ENCODE peak calls at places on chromosomes 3 and 15, in eight cellular contexts. R, W, H, K, Q, X, U and P are unnamed samples.

GRCh38 chr15:67178569-67179210 is 75.8 kb downstream of the AAGAB start:
- DNase-seq in U (peak), X (no peak), W (no peak), R (no peak), Q (peak), H (no peak), K (no peak), P (peak)

GRCh38 chr3:133830071-133830470 is 24.5 kb downstream of the SRPRB start:
- DNase-seq in W (no peak), U (no peak), K (no peak), X (no peak), H (no peak), R (no peak), Q (no peak), P (no peak)

GRCh38 chr3:24023249-24023648 is 78.2 kb downstream of the NR1D2 start:
- DNase-seq in H (no peak), W (no peak), R (no peak), U (no peak), K (no peak), X (no peak), Q (no peak), P (no peak)

GRCh38 chr3:153001428-153001827 is 160.6 kb upstream of the RAP2B start:
- DNase-seq in K (no peak), H (no peak), X (no peak), U (no peak), R (no peak), W (no peak), Q (no peak), P (no peak)

GRCh38 chr15:36844453-36845094 is 255.8 kb downstream of the MEIS2 start:
- DNase-seq in W (no peak), R (no peak), Q (peak), U (no peak), X (no peak), H (no peak), K (no peak), P (no peak)

GRCh38 chr15:89805241-89806216 is 9.1 kb downstream of the ANPEP start:
- DNase-seq in H (no peak), U (peak), X (no peak), K (no peak), Q (no peak), R (no peak), W (no peak), P (no peak)

GRCh38 chr15:74375303-74375693 is 7.9 kb upstream of the CYP11A1 start:
- DNase-seq in Q (peak), H (peak), R (peak), U (peak), W (peak), X (peak), K (peak), P (peak)

GRCh38 chr3:67719333-67719732 is 64.9 kb upstream of the SUCLG2 start:
- DNase-seq in Q (peak), U (no peak), W (no peak), R (no peak), K (no peak), H (no peak), X (no peak), P (peak)

GRCh38 chr15:31222769-31223345 is 103.8 kb upstream of the KLF13 start:
- DNase-seq in Q (no peak), H (no peak), R (no peak), U (no peak), X (no peak), W (no peak), K (no peak), P (no peak)

GRCh38 chr3:193702967-193703366 is 110.0 kb downstream of the OPA1 start:
- DNase-seq in H (no peak), Q (peak), W (no peak), U (no peak), R (no peak), K (no peak), X (no peak), P (no peak)

GRCh38 chr3:16475766-16476165 is 37.7 kb downstream of the RFTN1 start:
- DNase-seq in H (no peak), W (no peak), K (no peak), Q (no peak), R (no peak), U (no peak), X (no peak), P (no peak)

GRCh38 chr3:126850370-126851085 is 132.4 kb upstream of the PLXNA1 start:
- DNase-seq in H (no peak), R (no peak), U (peak), Q (peak), K (no peak), W (no peak), X (peak), P (peak)

GRCh38 chr3:138439646-138440045 is 5.2 kb downstream of the ESYT3 start:
- DNase-seq in H (no peak), R (no peak), W (no peak), K (no peak), X (no peak), U (no peak), Q (no peak), P (no peak)

GRCh38 chr15:89171136-89172072 is 50.0 kb downstream of the RLBP1 start:
- DNase-seq in K (peak), H (peak), R (no peak), Q (peak), U (peak), X (peak), W (peak), P (peak)

GRCh38 chr3:171175840-171176239 is 149.3 kb upstream of the SLC2A2 start:
- DNase-seq in R (no peak), X (no peak), H (no peak), W (no peak), Q (no peak), U (no peak), K (no peak), P (no peak)

GRCh38 chr3:128559486-128560225 is 66.7 kb upstream of the GATA2 start:
- DNase-seq in R (no peak), H (no peak), U (no peak), X (no peak), K (no peak), W (no peak), Q (no peak), P (peak)